ENCODE peak calls at places on chromosomes 2 and 18, in four cellular contexts. One of them, this sample, is unnamed.

GRCh38 chr2:150188177-150188576 is 299.3 kb downstream of the RND3 start:
- DNase-seq in fibroblast of pulmonary artery: no peak
- DNase-seq in MM.1S: no peak
- DNase-seq in tibial nerve: no peak
- DNase-seq in this sample: no peak

GRCh38 chr2:113720167-113720566 is 36.3 kb downstream of the SLC35F5 start:
- DNase-seq in fibroblast of pulmonary artery: peak; percentile 25
- DNase-seq in MM.1S: peak; percentile 28
- DNase-seq in tibial nerve: no peak
- DNase-seq in this sample: no peak

GRCh38 chr2:10080536-10081304 is 509 bp upstream of the CYS1 start:
- DNase-seq in fibroblast of pulmonary artery: no peak
- DNase-seq in MM.1S: peak; percentile 44
- DNase-seq in tibial nerve: no peak
- DNase-seq in this sample: peak; percentile 67

GRCh38 chr2:16495812-16496211 is 169.8 kb downstream of the CYRIA start:
- DNase-seq in fibroblast of pulmonary artery: no peak
- DNase-seq in MM.1S: no peak
- DNase-seq in tibial nerve: no peak
- DNase-seq in this sample: no peak

GRCh38 chr2:96977631-96978195 is 8.7 kb downstream of the FAM178B start:
- DNase-seq in fibroblast of pulmonary artery: peak; percentile 45
- DNase-seq in MM.1S: no peak
- DNase-seq in tibial nerve: no peak
- DNase-seq in this sample: no peak

GRCh38 chr18:58484989-58485962 is 143.6 kb downstream of the ALPK2 start:
- DNase-seq in fibroblast of pulmonary artery: no peak
- DNase-seq in MM.1S: no peak
- DNase-seq in tibial nerve: no peak
- DNase-seq in this sample: no peak

GRCh38 chr2:21454839-21455238 is 331.1 kb downstream of the TDRD15 start:
- DNase-seq in fibroblast of pulmonary artery: no peak
- DNase-seq in MM.1S: no peak
- DNase-seq in tibial nerve: no peak
- DNase-seq in this sample: no peak

GRCh38 chr18:39960545-39960944 is 1994.5 kb upstream of the PIK3C3 start:
- DNase-seq in fibroblast of pulmonary artery: peak; percentile 29
- DNase-seq in MM.1S: no peak
- DNase-seq in tibial nerve: no peak
- DNase-seq in this sample: no peak

GRCh38 chr2:8242734-8243133 is 439.1 kb upstream of the ID2 start:
- DNase-seq in fibroblast of pulmonary artery: peak; percentile 32
- DNase-seq in MM.1S: no peak
- DNase-seq in tibial nerve: no peak
- DNase-seq in this sample: no peak

GRCh38 chr2:174341995-174342571 is 7.3 kb downstream of the SP9 start:
- DNase-seq in fibroblast of pulmonary artery: no peak
- DNase-seq in MM.1S: no peak
- DNase-seq in tibial nerve: no peak
- DNase-seq in this sample: no peak
- H3K4me3 ChIP-seq in fibroblast of pulmonary artery: no peak overlapping the region
- H3K4me3 ChIP-seq in MM.1S: peak overlapping the region; percentile 61
- H3K4me3 ChIP-seq in tibial nerve: no peak overlapping the region
- H3K4me3 ChIP-seq in this sample: no peak overlapping the region

GRCh38 chr18:50340078-50340477 is 34.8 kb upstream of the SKA1 start:
- DNase-seq in fibroblast of pulmonary artery: no peak
- DNase-seq in MM.1S: no peak
- DNase-seq in tibial nerve: no peak
- DNase-seq in this sample: no peak
- TF ChIP-seq CTCF in fibroblast of pulmonary artery: no peak
- TF ChIP-seq CTCF in MM.1S: no peak
- TF ChIP-seq CTCF in tibial nerve: no peak
- TF ChIP-seq CTCF in this sample: peak; percentile 20

DNA sequence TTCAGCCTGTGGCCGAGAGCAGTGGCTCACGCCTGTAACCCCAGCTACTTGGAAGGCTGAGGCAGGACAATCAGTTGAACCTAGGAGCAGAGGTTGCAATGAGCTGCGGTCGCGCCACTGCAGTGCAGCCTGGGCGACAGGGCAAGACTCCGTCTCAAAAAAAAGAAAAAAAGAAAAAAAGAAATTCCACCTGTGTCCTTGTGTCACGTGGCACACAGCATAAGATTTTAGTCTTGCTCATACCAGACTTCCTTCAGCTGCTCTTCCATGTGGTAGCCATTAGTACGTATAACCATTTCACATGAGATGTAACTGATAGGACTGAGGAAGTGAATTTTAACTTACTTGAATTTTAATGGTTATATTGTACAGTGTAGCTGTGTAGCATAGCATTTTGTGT is 4.0 kb downstream of the NOP58 start:
- DNase-seq in fibroblast of pulmonary artery: no peak
- DNase-seq in MM.1S: peak; percentile 19
- DNase-seq in tibial nerve: no peak
- DNase-seq in this sample: peak; percentile 48
- H3K4me3 ChIP-seq in fibroblast of pulmonary artery: no peak overlapping the region
- H3K4me3 ChIP-seq in MM.1S: no peak overlapping the region
- H3K4me3 ChIP-seq in tibial nerve: no peak overlapping the region
- H3K4me3 ChIP-seq in this sample: peak overlapping the region; percentile 63

GRCh38 chr18:1412660-1413659 is 508.3 kb downstream of the ADCYAP1 start:
- DNase-seq in fibroblast of pulmonary artery: no peak
- DNase-seq in MM.1S: no peak
- DNase-seq in tibial nerve: no peak
- DNase-seq in this sample: no peak
- TF ChIP-seq CTCF in fibroblast of pulmonary artery: no peak
- TF ChIP-seq CTCF in MM.1S: no peak
- TF ChIP-seq CTCF in tibial nerve: no peak
- TF ChIP-seq CTCF in this sample: no peak

GRCh38 chr2:66497706-66498596 is 63.0 kb downstream of the MEIS1 start:
- DNase-seq in fibroblast of pulmonary artery: no peak
- DNase-seq in MM.1S: no peak
- DNase-seq in tibial nerve: no peak
- DNase-seq in this sample: no peak

GRCh38 chr2:66498597-66498910 is 63.6 kb downstream of the MEIS1 start:
- DNase-seq in fibroblast of pulmonary artery: no peak
- DNase-seq in MM.1S: no peak
- DNase-seq in tibial nerve: no peak
- DNase-seq in this sample: no peak

GRCh38 chr2:66494708-66495107 is 59.8 kb downstream of the MEIS1 start:
- DNase-seq in fibroblast of pulmonary artery: peak; percentile 92
- DNase-seq in MM.1S: no peak
- DNase-seq in tibial nerve: no peak
- DNase-seq in this sample: no peak

GRCh38 chr2:66495788-66496640 is 61.1 kb downstream of the MEIS1 start:
- DNase-seq in fibroblast of pulmonary artery: peak; percentile 91
- DNase-seq in MM.1S: no peak
- DNase-seq in tibial nerve: no peak
- DNase-seq in this sample: no peak

GRCh38 chr2:66496680-66497420 is 61.9 kb downstream of the MEIS1 start:
- DNase-seq in fibroblast of pulmonary artery: no peak
- DNase-seq in MM.1S: no peak
- DNase-seq in tibial nerve: no peak
- DNase-seq in this sample: no peak
- H3K4me3 ChIP-seq in fibroblast of pulmonary artery: no peak overlapping the region
- H3K4me3 ChIP-seq in MM.1S: no peak overlapping the region
- H3K4me3 ChIP-seq in tibial nerve: no peak overlapping the region
- H3K4me3 ChIP-seq in this sample: no peak overlapping the region

This sample was measured in GM12865.